ENCODE peak calls at places on chromosomes 6 and 20, in ten cellular contexts. J is iris pigment epithelial cell, Q is uterus, R is CMK, P is germinal center, M is NCI-H1105 treated with DMSO at 0.1 percent for 48 hours, K is fibroblast of pulmonary artery, O is brain microvascular endothelial cell, L is HTR-8/SVneo, T is spleen. D is an unnamed sample.

GRCh38 chr6:72709436-72709835 is 87.6 kb downstream of the KCNQ5 start:
- DNase-seq in Q (no peak), O (no peak), T (no peak), K (no peak), R (no peak), M (no peak), P (no peak), L (no peak), J (no peak), D (no peak)

GRCh38 chr20:60062431-60063336 is 104.5 kb downstream of the CDH26 start:
- DNase-seq in M (no peak), R (no peak), O (peak), J (peak), T (no peak), P (no peak), Q (peak), K (peak), L (peak), D (no peak)

GRCh38 chr6:119495230-119495683 is 145.7 kb upstream of the MAN1A1 start:
- DNase-seq in J (no peak), M (no peak), O (no peak), P (no peak), T (peak), R (no peak), K (no peak), L (no peak), Q (no peak), D (no peak)

GRCh38 chr20:7859371-7859802 is 80.9 kb downstream of the HAO1 start:
- DNase-seq in O (peak), M (peak), K (peak), J (peak), P (no peak), L (no peak), R (no peak), Q (no peak), T (no peak), D (peak)

GRCh38 chr20:37270586-37271420 is 9.2 kb upstream of the GHRH start:
- DNase-seq in M (no peak), O (peak), K (no peak), T (no peak), R (no peak), P (peak), L (no peak), Q (no peak), J (peak), D (no peak)

GRCh38 chr20:58231678-58232077 is 3.2 kb upstream of the ANKRD60 start:
- DNase-seq in Q (no peak), J (no peak), O (no peak), M (peak), R (no peak), L (peak), T (no peak), P (no peak), K (no peak), D (no peak)

GRCh38 chr6:166556336-166556735 is 30.1 kb downstream of the RAMACL start:
- DNase-seq in L (no peak), Q (no peak), P (no peak), T (no peak), O (no peak), J (peak), K (no peak), M (no peak), R (no peak), D (no peak)

GRCh38 chr20:39245685-39246311 is 283.7 kb downstream of the DHX35 start:
- DNase-seq in P (no peak), T (no peak), K (no peak), J (no peak), L (no peak), O (no peak), Q (no peak), R (no peak), M (no peak), D (no peak)

GRCh38 chr20:50368813-50369224 is 141.4 kb upstream of the PTPN1 start:
- DNase-seq in O (peak), M (no peak), K (peak), T (no peak), Q (no peak), R (no peak), P (no peak), L (no peak), J (peak), D (no peak)

GRCh38 chr6:138404666-138405337 is 779 bp downstream of the HEBP2 start:
- DNase-seq in K (no peak), L (no peak), Q (peak), M (no peak), P (peak), R (no peak), T (peak), O (no peak), J (peak), D (peak)

D was measured in DMS79 treated with DMSO at 0.1 percent for 48 hours.